ENCODE peak calls at places on chromosomes 7 and 10, in six cellular contexts. D, T, P, H, C and X are unnamed samples.

GRCh38 chr10:88457680-88458079 is 125.4 kb downstream of the RNLS start:
- ATAC-seq in D (no peak), T (no peak), P (no peak), H (no peak), C (no peak), X (no peak)

GRCh38 chr7:47460251-47460989 is 121.5 kb downstream of the TNS3 start:
- ATAC-seq in D (no peak), T (no peak), P (no peak), H (no peak), C (no peak), X (peak)

GRCh38 chr7:155576900-155577508 is 30.6 kb upstream of the CNPY1 start:
- ATAC-seq in D (no peak), T (peak), P (no peak), H (no peak), C (no peak), X (no peak)

GRCh38 chr7:27169658-27170493 is 4.2 kb downstream of the HOXA10 start:
- ATAC-seq in D (no peak), T (no peak), P (no peak), H (no peak), C (peak), X (no peak)

GRCh38 chr10:48872234-48872633 is 67.4 kb downstream of the LRRC18 start:
- ATAC-seq in D (no peak), T (no peak), P (no peak), H (no peak), C (no peak), X (no peak)

GRCh38 chr10:106396192-106396591 is 768.3 kb downstream of the SORCS1 start:
- ATAC-seq in D (no peak), T (no peak), P (no peak), H (no peak), C (no peak), X (no peak)

GRCh38 chr7:150515752-150516151 is 1.1 kb downstream of the GIMAP7 start:
- ATAC-seq in D (no peak), T (peak), P (no peak), H (peak), C (no peak), X (no peak)

GRCh38 chr10:24617771-24618396 is 105.8 kb downstream of the ARHGAP21 start:
- ATAC-seq in D (no peak), T (peak), P (no peak), H (no peak), C (peak), X (peak)

GRCh38 chr10:75876710-75877109 is 445.3 kb downstream of the LRMDA start:
- ATAC-seq in D (no peak), T (peak), P (no peak), H (no peak), C (no peak), X (no peak)

GRCh38 chr10:99364125-99364524 is 35.0 kb downstream of the CNNM1 start:
- ATAC-seq in D (no peak), T (no peak), P (no peak), H (no peak), C (no peak), X (no peak)

GRCh38 chr10:12540341-12540781 is 191.0 kb downstream of the CAMK1D start:
- ATAC-seq in D (no peak), T (no peak), P (no peak), H (no peak), C (no peak), X (no peak)

GRCh38 chr10:59180689-59181270 is 4.3 kb downstream of the PHYHIPL start:
- ATAC-seq in D (no peak), T (no peak), P (no peak), H (no peak), C (no peak), X (no peak)

GRCh38 chr7:155339474-155339873 is 41.8 kb downstream of the INSIG1 start:
- ATAC-seq in D (no peak), T (peak), P (peak), H (peak), C (no peak), X (no peak)

GRCh38 chr7:57398548-57398947 is 51.4 kb upstream of the ZNF716 start:
- ATAC-seq in D (no peak), T (peak), P (no peak), H (no peak), C (no peak), X (no peak)

GRCh38 chr10:18221882-18222281 is 81.7 kb downstream of the CACNB2 start:
- ATAC-seq in D (no peak), T (no peak), P (peak), H (no peak), C (no peak), X (no peak)